ENCODE peak calls at places on chromosomes 4 and X, in ten cellular contexts. One of them, this sample, is unnamed. For H3K27me3, the result is how much of the 10 kb centered on the place peaks cover.

GRCh38 chr4:184100297-184100885 is 117.3 kb downstream of the ENPP6 start:
- ATAC-seq in HCT116: peak
- ATAC-seq in RWPE2: peak
- ATAC-seq in Panc1: peak
- ATAC-seq in K562: peak
- ATAC-seq in left lung: peak
- ATAC-seq in GM23338: peak
- ATAC-seq in HepG2: no peak
- ATAC-seq in body of pancreas: no peak
- ATAC-seq in foreskin keratinocyte: no peak
- ATAC-seq in this sample: no peak

GRCh38 chrX:36462142-36462541 is 542.6 kb downstream of the CFAP47 start:
- ATAC-seq in HCT116: no peak
- ATAC-seq in RWPE2: no peak
- ATAC-seq in Panc1: no peak
- ATAC-seq in K562: no peak
- ATAC-seq in left lung: no peak
- ATAC-seq in GM23338: peak
- ATAC-seq in HepG2: no peak
- ATAC-seq in body of pancreas: no peak
- ATAC-seq in foreskin keratinocyte: no peak
- ATAC-seq in this sample: no peak

GRCh38 chrX:38985375-38985774 is 184.1 kb downstream of the MID1IP1 start:
- ATAC-seq in HCT116: peak
- ATAC-seq in RWPE2: no peak
- ATAC-seq in Panc1: no peak
- ATAC-seq in K562: peak
- ATAC-seq in left lung: peak
- ATAC-seq in GM23338: peak
- ATAC-seq in HepG2: no peak
- ATAC-seq in body of pancreas: no peak
- ATAC-seq in foreskin keratinocyte: no peak
- ATAC-seq in this sample: no peak

GRCh38 chrX:133950214-133950613 is 35.2 kb downstream of the GPC3 start:
- ATAC-seq in HCT116: no peak
- ATAC-seq in RWPE2: no peak
- ATAC-seq in Panc1: no peak
- ATAC-seq in K562: no peak
- ATAC-seq in left lung: no peak
- ATAC-seq in GM23338: no peak
- ATAC-seq in HepG2: no peak
- ATAC-seq in body of pancreas: no peak
- ATAC-seq in foreskin keratinocyte: no peak
- ATAC-seq in this sample: no peak

GRCh38 chr4:55426518-55426917 is 30.8 kb downstream of the TMEM165 start:
- ATAC-seq in HCT116: no peak
- ATAC-seq in RWPE2: peak
- ATAC-seq in Panc1: no peak
- ATAC-seq in K562: no peak
- ATAC-seq in left lung: no peak
- ATAC-seq in GM23338: no peak
- ATAC-seq in HepG2: peak
- ATAC-seq in body of pancreas: no peak
- ATAC-seq in foreskin keratinocyte: no peak
- ATAC-seq in this sample: no peak

GRCh38 chr4:41796545-41797210 is 48.2 kb upstream of the PHOX2B start:
- ATAC-seq in HCT116: no peak
- ATAC-seq in RWPE2: no peak
- ATAC-seq in Panc1: no peak
- ATAC-seq in K562: no peak
- ATAC-seq in left lung: no peak
- ATAC-seq in GM23338: peak
- ATAC-seq in HepG2: no peak
- ATAC-seq in body of pancreas: no peak
- ATAC-seq in foreskin keratinocyte: no peak
- ATAC-seq in this sample: no peak

GRCh38 chr4:147318581-147318980 is 162.3 kb upstream of the EDNRA start:
- ATAC-seq in HCT116: no peak
- ATAC-seq in RWPE2: no peak
- ATAC-seq in Panc1: no peak
- ATAC-seq in K562: no peak
- ATAC-seq in left lung: no peak
- ATAC-seq in GM23338: no peak
- ATAC-seq in HepG2: no peak
- ATAC-seq in body of pancreas: no peak
- ATAC-seq in foreskin keratinocyte: no peak
- ATAC-seq in this sample: no peak

GRCh38 chrX:103220511-103221406 is 5.9 kb downstream of the BEX4 start:
- ATAC-seq in HCT116: no peak
- ATAC-seq in RWPE2: no peak
- ATAC-seq in Panc1: no peak
- ATAC-seq in K562: no peak
- ATAC-seq in left lung: peak
- ATAC-seq in GM23338: peak
- ATAC-seq in HepG2: no peak
- ATAC-seq in body of pancreas: no peak
- ATAC-seq in foreskin keratinocyte: peak
- ATAC-seq in this sample: peak

DNA sequence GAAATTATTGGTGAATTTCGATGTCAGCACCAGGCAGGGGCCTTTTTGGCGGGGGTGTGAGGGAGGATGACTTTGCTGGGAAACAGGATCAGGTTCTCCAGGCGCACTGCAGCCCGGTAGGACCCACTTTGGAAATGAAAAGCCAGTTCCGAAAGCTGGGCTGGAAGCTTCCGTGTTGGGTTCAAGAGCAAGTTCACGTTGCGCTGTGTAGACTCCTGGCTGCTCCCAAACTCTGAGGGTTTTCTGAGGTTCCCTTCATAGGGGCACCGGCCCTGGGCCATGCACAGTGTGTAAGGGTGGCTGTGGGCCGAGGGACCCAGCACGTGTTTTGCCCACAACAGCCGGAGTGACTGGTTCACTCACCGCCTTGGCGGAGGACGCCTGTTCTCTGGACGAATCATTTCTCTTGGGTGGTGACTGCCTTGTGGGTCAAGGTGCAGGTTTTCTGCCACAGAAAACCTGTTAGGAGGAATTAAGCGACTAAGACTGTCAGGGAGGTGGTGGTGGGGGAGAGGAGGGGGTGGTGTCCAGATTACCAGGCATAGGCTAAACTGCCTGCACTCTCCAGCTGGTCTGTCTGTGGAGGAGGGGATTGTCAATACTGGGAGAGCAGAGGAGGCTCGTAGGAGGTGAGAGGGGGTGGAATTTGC is 8.0 kb downstream of the SHOX start:
- ATAC-seq in HCT116: no peak
- ATAC-seq in RWPE2: no peak
- ATAC-seq in Panc1: no peak
- ATAC-seq in K562: no peak
- ATAC-seq in left lung: no peak
- ATAC-seq in GM23338: peak
- ATAC-seq in HepG2: no peak
- ATAC-seq in body of pancreas: no peak
- ATAC-seq in foreskin keratinocyte: no peak
- ATAC-seq in this sample: no peak
- H3K27me3 ChIP-seq in HCT116: under half
- H3K27me3 ChIP-seq in RWPE2: half or more
- H3K27me3 ChIP-seq in Panc1: under half
- H3K27me3 ChIP-seq in K562: under half
- H3K27me3 ChIP-seq in left lung: half or more
- H3K27me3 ChIP-seq in GM23338: half or more
- H3K27me3 ChIP-seq in HepG2: under half
- H3K27me3 ChIP-seq in body of pancreas: under half
- H3K27me3 ChIP-seq in foreskin keratinocyte: half or more
- H3K27me3 ChIP-seq in this sample: half or more

GRCh38 chr4:178273168-178273567 is 830.9 kb upstream of the AGA start:
- ATAC-seq in HCT116: no peak
- ATAC-seq in RWPE2: no peak
- ATAC-seq in Panc1: no peak
- ATAC-seq in K562: no peak
- ATAC-seq in left lung: no peak
- ATAC-seq in GM23338: no peak
- ATAC-seq in HepG2: no peak
- ATAC-seq in body of pancreas: no peak
- ATAC-seq in foreskin keratinocyte: no peak
- ATAC-seq in this sample: no peak

GRCh38 chr4:178271386-178271785 is 829.1 kb upstream of the AGA start:
- ATAC-seq in HCT116: no peak
- ATAC-seq in RWPE2: no peak
- ATAC-seq in Panc1: no peak
- ATAC-seq in K562: no peak
- ATAC-seq in left lung: no peak
- ATAC-seq in GM23338: no peak
- ATAC-seq in HepG2: no peak
- ATAC-seq in body of pancreas: no peak
- ATAC-seq in foreskin keratinocyte: no peak
- ATAC-seq in this sample: no peak

DNA sequence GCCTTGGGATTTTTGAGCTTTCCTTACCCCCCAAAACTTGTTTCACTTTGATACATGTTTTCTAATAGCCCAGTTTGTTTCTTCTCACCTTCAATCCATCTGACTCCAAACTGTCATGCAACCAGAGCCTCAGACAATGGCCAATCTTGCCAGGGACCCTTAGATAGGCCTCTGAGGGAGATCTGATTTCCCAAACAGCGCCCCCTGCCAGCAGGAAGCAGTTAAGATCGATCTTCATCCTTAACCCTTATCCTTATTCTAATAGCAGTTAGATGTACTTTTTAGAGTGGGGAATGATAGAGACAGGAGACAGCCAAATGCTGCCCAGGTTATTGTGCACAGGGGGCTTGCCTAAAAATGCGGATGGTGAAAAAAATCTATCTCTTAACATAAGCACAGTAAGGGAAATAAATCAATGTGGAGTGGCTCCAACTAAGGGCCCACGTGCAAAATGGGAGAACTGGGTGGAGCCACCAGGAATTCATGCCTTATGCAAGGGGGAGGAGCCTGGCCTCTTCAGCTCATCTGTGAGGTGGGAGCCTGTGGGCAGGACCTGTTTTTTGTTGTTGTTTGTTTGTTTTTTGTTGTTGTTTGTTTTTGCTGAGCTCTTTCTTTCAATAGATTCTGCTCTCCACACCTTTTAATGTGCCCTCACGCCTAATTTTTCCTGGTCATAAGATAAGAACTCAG is 833.6 kb upstream of the AGA start:
- ATAC-seq in HCT116: peak
- ATAC-seq in RWPE2: no peak
- ATAC-seq in Panc1: no peak
- ATAC-seq in K562: no peak
- ATAC-seq in left lung: no peak
- ATAC-seq in GM23338: peak
- ATAC-seq in HepG2: no peak
- ATAC-seq in body of pancreas: no peak
- ATAC-seq in foreskin keratinocyte: peak
- ATAC-seq in this sample: no peak
- TF ChIP-seq CTCF in HCT116: no peak
- TF ChIP-seq CTCF in RWPE2: peak
- TF ChIP-seq CTCF in Panc1: peak
- TF ChIP-seq CTCF in K562: no peak
- TF ChIP-seq CTCF in left lung: no peak
- TF ChIP-seq CTCF in GM23338: peak
- TF ChIP-seq CTCF in HepG2: no peak
- TF ChIP-seq CTCF in body of pancreas: no peak
- TF ChIP-seq CTCF in foreskin keratinocyte: peak
- TF ChIP-seq CTCF in this sample: no peak

GRCh38 chr4:27145556-27145955 is 284.9 kb downstream of the STIM2 start:
- ATAC-seq in HCT116: no peak
- ATAC-seq in RWPE2: no peak
- ATAC-seq in Panc1: no peak
- ATAC-seq in K562: no peak
- ATAC-seq in left lung: no peak
- ATAC-seq in GM23338: no peak
- ATAC-seq in HepG2: no peak
- ATAC-seq in body of pancreas: no peak
- ATAC-seq in foreskin keratinocyte: no peak
- ATAC-seq in this sample: no peak

GRCh38 chr4:27149541-27150212 is 289.0 kb downstream of the STIM2 start:
- ATAC-seq in HCT116: no peak
- ATAC-seq in RWPE2: no peak
- ATAC-seq in Panc1: no peak
- ATAC-seq in K562: no peak
- ATAC-seq in left lung: peak
- ATAC-seq in GM23338: no peak
- ATAC-seq in HepG2: no peak
- ATAC-seq in body of pancreas: no peak
- ATAC-seq in foreskin keratinocyte: no peak
- ATAC-seq in this sample: no peak

DNA sequence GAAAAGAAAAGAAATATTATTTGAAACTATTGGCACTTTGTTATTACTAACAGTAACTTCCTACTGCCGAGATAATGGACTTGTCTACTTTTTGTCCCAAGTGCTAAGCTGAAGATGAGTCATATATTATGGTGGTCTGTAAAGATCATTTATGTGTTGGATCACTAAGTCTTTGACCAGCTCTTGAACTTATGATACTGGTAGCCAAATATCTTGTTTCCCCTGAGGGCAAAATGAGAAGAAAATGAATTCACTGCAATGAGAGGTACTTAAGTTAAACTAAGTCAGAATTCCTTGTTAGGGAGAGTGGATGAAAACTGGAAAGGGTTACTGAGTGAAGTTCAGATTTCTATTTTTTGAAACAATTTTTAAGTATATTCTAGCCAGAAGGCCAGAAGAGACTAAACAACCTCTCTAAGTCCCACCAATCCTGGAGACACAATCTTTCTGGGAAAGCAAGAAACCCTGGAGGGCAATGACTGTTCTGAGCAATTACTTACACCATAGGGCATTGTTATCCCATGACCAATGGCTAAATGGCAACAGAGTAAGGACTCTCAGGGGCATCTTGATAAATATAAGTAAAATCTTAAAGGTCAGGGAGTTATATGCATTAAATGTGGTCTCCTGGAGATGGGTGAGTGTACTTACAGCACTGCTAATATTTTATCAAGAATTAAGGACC is 287.7 kb downstream of the STIM2 start:
- ATAC-seq in HCT116: no peak
- ATAC-seq in RWPE2: no peak
- ATAC-seq in Panc1: no peak
- ATAC-seq in K562: no peak
- ATAC-seq in left lung: no peak
- ATAC-seq in GM23338: no peak
- ATAC-seq in HepG2: no peak
- ATAC-seq in body of pancreas: no peak
- ATAC-seq in foreskin keratinocyte: no peak
- ATAC-seq in this sample: no peak
- H3K27ac ChIP-seq in HCT116: no peak
- H3K27ac ChIP-seq in RWPE2: no peak
- H3K27ac ChIP-seq in Panc1: no peak
- H3K27ac ChIP-seq in K562: no peak
- H3K27ac ChIP-seq in left lung: no peak
- H3K27ac ChIP-seq in GM23338: no peak
- H3K27ac ChIP-seq in HepG2: no peak
- H3K27ac ChIP-seq in body of pancreas: no peak
- H3K27ac ChIP-seq in foreskin keratinocyte: no peak
- H3K27ac ChIP-seq in this sample: no peak

GRCh38 chrX:71671043-71671829 is 3.9 kb downstream of the LOC101059915 start:
- ATAC-seq in HCT116: no peak
- ATAC-seq in RWPE2: no peak
- ATAC-seq in Panc1: no peak
- ATAC-seq in K562: no peak
- ATAC-seq in left lung: no peak
- ATAC-seq in GM23338: no peak
- ATAC-seq in HepG2: no peak
- ATAC-seq in body of pancreas: no peak
- ATAC-seq in foreskin keratinocyte: peak
- ATAC-seq in this sample: no peak

GRCh38 chrX:71669492-71669891 is 2.1 kb downstream of the LOC101059915 start:
- ATAC-seq in HCT116: no peak
- ATAC-seq in RWPE2: no peak
- ATAC-seq in Panc1: no peak
- ATAC-seq in K562: no peak
- ATAC-seq in left lung: no peak
- ATAC-seq in GM23338: no peak
- ATAC-seq in HepG2: no peak
- ATAC-seq in body of pancreas: no peak
- ATAC-seq in foreskin keratinocyte: no peak
- ATAC-seq in this sample: no peak

GRCh38 chrX:71667328-71668247 is at the start of gene LOC101059915:
- ATAC-seq in HCT116: no peak
- ATAC-seq in RWPE2: no peak
- ATAC-seq in Panc1: no peak
- ATAC-seq in K562: peak
- ATAC-seq in left lung: no peak
- ATAC-seq in GM23338: no peak
- ATAC-seq in HepG2: no peak
- ATAC-seq in body of pancreas: no peak
- ATAC-seq in foreskin keratinocyte: no peak
- ATAC-seq in this sample: no peak

GRCh38 chrX:71668248-71668595 is 876 bp downstream of the LOC101059915 start:
- ATAC-seq in HCT116: no peak
- ATAC-seq in RWPE2: no peak
- ATAC-seq in Panc1: no peak
- ATAC-seq in K562: no peak
- ATAC-seq in left lung: no peak
- ATAC-seq in GM23338: no peak
- ATAC-seq in HepG2: no peak
- ATAC-seq in body of pancreas: no peak
- ATAC-seq in foreskin keratinocyte: no peak
- ATAC-seq in this sample: no peak

GRCh38 chrX:71671938-71672337 is 4.6 kb downstream of the LOC101059915 start:
- ATAC-seq in HCT116: no peak
- ATAC-seq in RWPE2: no peak
- ATAC-seq in Panc1: no peak
- ATAC-seq in K562: no peak
- ATAC-seq in left lung: no peak
- ATAC-seq in GM23338: no peak
- ATAC-seq in HepG2: no peak
- ATAC-seq in body of pancreas: no peak
- ATAC-seq in foreskin keratinocyte: no peak
- ATAC-seq in this sample: no peak
- H3K27me3 ChIP-seq in HCT116: under half
- H3K27me3 ChIP-seq in RWPE2: under half
- H3K27me3 ChIP-seq in Panc1: under half
- H3K27me3 ChIP-seq in K562: under half
- H3K27me3 ChIP-seq in left lung: under half
- H3K27me3 ChIP-seq in GM23338: under half
- H3K27me3 ChIP-seq in HepG2: under half
- H3K27me3 ChIP-seq in body of pancreas: under half
- H3K27me3 ChIP-seq in foreskin keratinocyte: under half
- H3K27me3 ChIP-seq in this sample: under half

This sample was measured in gastroesophageal sphincter.